ENCODE peak calls at places on chromosomes 7 and 10, in four cellular contexts. F, B, X and C are unnamed samples.

GRCh38 chr10:133276435-133277201 is at the start of gene ADAM8:
- DNase-seq in F (no peak), B (no peak), X (peak; percentile 84), C (no peak)

GRCh38 chr7:132554446-132554845 is 21.8 kb downstream of the PLXNA4 start:
- DNase-seq in F (no peak), B (no peak), X (no peak), C (no peak)

GRCh38 chr7:2820508-2820934 is 23.6 kb downstream of the GNA12 start:
- DNase-seq in F (no peak), B (no peak), X (no peak), C (no peak)

GRCh38 chr7:44977304-44977858 is 1.4 kb downstream of the MYO1G start:
- DNase-seq in F (no peak), B (no peak), X (no peak), C (no peak)

GRCh38 chr7:55066479-55066878 is 47.7 kb downstream of the EGFR start:
- DNase-seq in F (no peak), B (peak; percentile 59), X (no peak), C (no peak)

GRCh38 chr7:7792089-7792488 is 73.7 kb upstream of the RPA3 start:
- DNase-seq in F (no peak), B (no peak), X (no peak), C (no peak)

GRCh38 chr7:44912775-44913347 is 27.5 kb upstream of the PURB start:
- DNase-seq in F (no peak), B (peak; percentile 22), X (no peak), C (no peak)

GRCh38 chr7:55774327-55775050 is 88.1 kb downstream of the SEPTIN14 start:
- DNase-seq in F (peak; percentile 10), B (peak; percentile 98), X (no peak), C (no peak)

GRCh38 chr10:86194684-86195083 is 171.9 kb downstream of the GRID1 start:
- DNase-seq in F (no peak), B (no peak), X (no peak), C (no peak)

GRCh38 chr7:150327308-150327707 is 4.0 kb upstream of the ACTR3C start:
- DNase-seq in F (no peak), B (no peak), X (no peak), C (no peak)

GRCh38 chr10:5291501-5292195 is 73.1 kb upstream of the UCN3 start:
- DNase-seq in F (no peak), B (peak; percentile 57), X (no peak), C (no peak)

GRCh38 chr10:82883588-82883987 is 1008.6 kb downstream of the NRG3 start:
- DNase-seq in F (no peak), B (no peak), X (no peak), C (no peak)

GRCh38 chr7:16301251-16301650 is 120.1 kb downstream of the CRPPA start:
- DNase-seq in F (no peak), B (no peak), X (no peak), C (no peak)

GRCh38 chr10:63521389-63522128 is at the start of gene REEP3:
- DNase-seq in F (peak; percentile 74), B (peak; percentile 62), X (peak; percentile 74), C (peak; percentile 57)

GRCh38 chr7:72493850-72494661 is 81.9 kb upstream of the CALN1 start:
- DNase-seq in F (peak; percentile 6), B (peak; percentile 73), X (peak; percentile 85), C (peak; percentile 81)

GRCh38 chr7:115019882-115020605 is 98.2 kb downstream of the MDFIC start:
- DNase-seq in F (no peak), B (no peak), X (no peak), C (no peak)

GRCh38 chr7:152176797-152177196 is 151.3 kb downstream of the GALNT11 start:
- DNase-seq in F (no peak), B (no peak), X (no peak), C (no peak)